ENCODE peak calls at places on chromosomes 11 and 22, in four cellular contexts. L, E, Q and I are unnamed samples.

GRCh38 chr22:29811377-29811776 is 26.7 kb downstream of the ASCC2 start:
- DNase-seq in L (no peak), E (no peak), Q (no peak), I (no peak)

GRCh38 chr22:42780070-42780540 is 59.4 kb upstream of the A4GALT start:
- DNase-seq in L (peak), Q (no peak), E (no peak), I (peak)

GRCh38 chr11:126297004-126297403 is 6.9 kb upstream of the DCPS start:
- DNase-seq in L (no peak), Q (no peak), E (no peak), I (no peak)

GRCh38 chr22:30320021-30320556 is 6.7 kb downstream of the TBC1D10A start:
- DNase-seq in L (no peak), Q (no peak), E (no peak), I (no peak)

GRCh38 chr22:39176067-39176621 is 23.7 kb upstream of the CBX7 start:
- DNase-seq in E (peak), Q (peak), L (peak), I (peak)

GRCh38 chr11:92423635-92424034 is 199.0 kb downstream of the FAT3 start:
- DNase-seq in E (no peak), L (no peak), Q (no peak), I (no peak)

GRCh38 chr11:9138612-9139579 is 47.5 kb upstream of the SCUBE2 start:
- DNase-seq in E (no peak), L (peak), Q (no peak), I (no peak)

GRCh38 chr11:14366936-14367335 is 8.0 kb upstream of the RRAS2 start:
- DNase-seq in L (no peak), Q (no peak), E (no peak), I (no peak)

GRCh38 chr11:88455974-88456373 is 118.4 kb upstream of the CTSC start:
- DNase-seq in E (no peak), Q (no peak), L (no peak), I (no peak)

GRCh38 chr11:64739871-64740270 is 4.1 kb downstream of the RASGRP2 start:
- DNase-seq in E (no peak), Q (no peak), L (no peak), I (no peak)

GRCh38 chr11:37788141-37788877 is 1190.3 kb upstream of the RAG2 start:
- DNase-seq in E (no peak), L (peak), Q (no peak), I (no peak)

GRCh38 chr11:110991621-110992355 is 253.7 kb upstream of the POU2AF2 start:
- DNase-seq in Q (peak), L (no peak), E (peak), I (peak)

GRCh38 chr11:69308531-69308930 is 14.6 kb downstream of the MYEOV start:
- DNase-seq in Q (no peak), L (no peak), E (no peak), I (no peak)

GRCh38 chr22:44994399-44995281 is 15.2 kb downstream of the PHF21B start:
- DNase-seq in L (no peak), Q (no peak), E (no peak), I (no peak)

DNA sequence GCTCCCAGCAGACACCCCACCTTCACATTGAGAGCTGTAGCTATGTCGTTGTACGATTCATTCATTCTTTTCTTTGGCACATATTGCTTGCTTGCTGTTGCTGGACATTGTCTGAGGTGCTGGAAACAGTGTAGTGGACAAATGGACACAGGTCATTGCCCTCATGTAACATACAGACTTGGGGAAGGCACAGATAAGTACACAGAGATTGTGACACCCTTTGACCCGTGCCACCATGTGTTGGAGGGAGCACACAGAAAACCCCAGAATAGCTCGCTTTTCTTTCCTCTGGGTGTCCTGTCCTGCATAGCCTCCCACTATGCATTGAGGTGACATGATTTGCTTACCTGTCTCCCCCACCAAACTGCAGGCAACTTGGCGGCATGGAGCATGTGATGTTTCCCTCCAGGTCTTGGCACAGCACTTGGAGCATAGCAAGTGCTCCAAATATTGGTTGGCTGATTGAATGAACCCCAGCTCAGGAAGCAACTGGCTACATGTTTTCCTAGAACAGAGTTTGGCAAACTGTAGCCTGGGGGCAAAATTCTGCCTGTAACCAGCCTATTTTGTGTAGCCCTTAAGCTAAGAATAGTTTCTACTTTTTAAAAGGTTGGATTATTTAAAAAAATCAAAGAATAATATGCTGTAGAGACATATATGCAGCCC is 30.9 kb upstream of the NECTIN1 start:
- DNase-seq in Q (no peak), E (no peak), L (no peak), I (no peak)
- TF ChIP-seq POLR2A in Q (no peak), E (no peak), L (no peak), I (no peak)

GRCh38 chr11:75814686-75815344 is at the start of gene UVRAG:
- DNase-seq in L (peak), E (peak), Q (peak), I (peak)
- TF ChIP-seq POLR2A in L (no peak), E (peak), Q (peak), I (peak)

GRCh38 chr22:46125816-46126770 is 24.2 kb upstream of the PPARA start:
- DNase-seq in E (no peak), Q (no peak), L (no peak), I (no peak)
- TF ChIP-seq POLR2A in E (no peak), Q (no peak), L (no peak), I (no peak)

DNA sequence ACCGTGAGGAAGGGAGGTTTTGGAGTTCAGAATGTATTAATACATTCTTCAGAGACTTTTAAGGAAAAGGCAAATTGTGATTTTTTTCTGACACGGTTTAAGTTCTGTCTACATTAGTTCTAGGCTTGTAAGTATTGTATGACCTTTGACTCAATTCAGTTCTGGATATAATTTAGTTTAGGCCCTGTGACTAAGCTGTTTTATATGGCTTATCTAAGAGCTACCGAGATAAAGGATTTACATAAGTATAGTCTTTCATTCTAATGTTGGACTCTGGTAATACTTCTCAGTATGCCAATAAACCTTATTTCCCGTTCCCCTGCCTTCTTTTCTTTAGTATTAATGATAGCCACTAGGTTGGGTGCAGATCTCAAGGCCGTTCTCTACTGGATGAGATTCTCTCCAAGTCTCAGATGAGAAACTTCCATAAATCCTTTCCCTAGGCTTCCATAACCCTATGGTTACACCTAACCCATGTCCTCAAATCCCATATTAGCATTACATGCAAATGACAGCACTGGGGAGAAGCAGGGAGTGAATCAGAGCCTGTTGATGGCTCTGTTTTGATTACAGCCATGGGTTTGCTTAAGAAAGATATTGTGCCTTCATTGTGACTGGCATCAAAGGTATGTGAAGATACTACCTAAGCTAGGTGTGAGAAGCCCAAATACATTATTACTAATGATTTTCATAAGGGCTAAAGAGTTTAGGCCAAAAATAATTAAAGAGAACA is 38.7 kb downstream of the BARX2 start:
- DNase-seq in L (no peak), E (no peak), Q (no peak), I (no peak)
- TF ChIP-seq POLR2A in L (no peak), E (no peak), Q (no peak), I (no peak)

DNA sequence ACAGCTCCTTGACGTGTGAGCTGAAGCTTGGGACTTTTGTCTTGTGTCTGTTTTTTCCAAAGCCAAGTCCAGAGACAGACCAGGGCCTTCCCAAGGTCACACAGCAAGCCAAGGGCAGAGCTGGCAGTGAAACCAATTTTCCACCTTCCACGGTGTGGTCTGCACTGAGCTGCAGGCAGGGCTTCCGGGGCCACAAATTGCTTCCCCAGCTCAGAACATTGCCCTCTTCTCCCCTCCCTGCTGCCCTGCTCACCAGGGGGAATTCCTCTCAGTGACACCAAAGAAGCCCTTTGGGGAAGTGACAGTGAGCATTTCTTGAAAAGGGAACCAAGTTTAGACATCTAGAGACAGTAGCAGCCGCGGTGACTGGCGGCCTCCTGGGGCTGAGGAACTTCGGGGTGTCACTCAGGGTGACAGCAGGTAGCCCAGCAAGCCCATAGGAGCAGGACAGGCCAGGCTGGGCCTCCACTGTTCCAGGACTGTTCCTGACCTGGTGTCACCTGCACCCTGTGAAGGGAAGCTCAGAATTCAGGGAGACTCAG is 9.2 kb downstream of the FXYD2 start:
- DNase-seq in E (no peak), Q (no peak), L (no peak), I (peak)
- TF ChIP-seq POLR2A in E (no peak), Q (no peak), L (no peak), I (no peak)

GRCh38 chr22:46762238-46763050 is at the start of gene TBC1D22A:
- DNase-seq in Q (peak), L (peak), E (peak), I (peak)
- TF ChIP-seq POLR2A in Q (peak), L (peak), E (peak), I (peak)